ENCODE peak calls at places on chromosomes 1 and 21, in five cellular contexts. Y is SK-N-SH, P is Karpas-422, C is GM23248, O is PC-3. M is an unnamed sample. For H3K9me2, the result is how much of the 10 kb centered on the place peaks cover.

GRCh38 chr1:37107153-37107552 is 72.8 kb upstream of the GRIK3 start:
- DNase-seq in Y (no peak), P (no peak), C (no peak), O (no peak), M (no peak)

GRCh38 chr1:214850432-214851010 is 232.0 kb upstream of the KCNK2 start:
- DNase-seq in Y (no peak), P (no peak), C (no peak), O (peak), M (no peak)

GRCh38 chr21:43930848-43931384 is 65.9 kb downstream of the AGPAT3 start:
- DNase-seq in Y (no peak), P (no peak), C (no peak), O (no peak), M (no peak)

GRCh38 chr1:211017066-211017691 is 116.8 kb downstream of the KCNH1 start:
- DNase-seq in Y (no peak), P (no peak), C (no peak), O (no peak), M (peak)

GRCh38 chr1:4510276-4510691 is 144.1 kb upstream of the AJAP1 start:
- DNase-seq in Y (no peak), P (no peak), C (no peak), O (no peak), M (no peak)

GRCh38 chr1:94986783-94987182 is 59.9 kb upstream of the CNN3 start:
- DNase-seq in Y (no peak), P (no peak), C (peak), O (peak), M (no peak)

GRCh38 chr1:99599678-99600175 is 46.2 kb upstream of the PALMD start:
- DNase-seq in Y (no peak), P (no peak), C (peak), O (peak), M (peak)

GRCh38 chr1:235843458-235843857 is 23.2 kb downstream of the LYST start:
- DNase-seq in Y (peak), P (peak), C (peak), O (peak), M (peak)

GRCh38 chr1:3551711-3552110 is 59.6 kb downstream of the MEGF6 start:
- DNase-seq in Y (no peak), P (peak), C (no peak), O (no peak), M (no peak)

GRCh38 chr1:36182734-36183133 is 26.8 kb downstream of the MAP7D1 start:
- DNase-seq in Y (no peak), P (no peak), C (no peak), O (no peak), M (no peak)

GRCh38 chr1:211632808-211633522 is 42.5 kb downstream of the NEK2 start:
- DNase-seq in Y (no peak), P (no peak), C (peak), O (peak), M (no peak)

GRCh38 chr1:63124666-63125191 is 197.6 kb upstream of the FOXD3 start:
- DNase-seq in Y (no peak), P (no peak), C (peak), O (peak), M (no peak)

GRCh38 chr1:162552684-162553252 is 8.8 kb upstream of the UAP1 start:
- DNase-seq in Y (no peak), P (no peak), C (no peak), O (peak), M (no peak)

GRCh38 chr1:205748398-205749093 is 1.4 kb downstream of the NUCKS1 start:
- DNase-seq in Y (peak), P (peak), C (peak), O (peak), M (peak)

GRCh38 chr1:59142663-59143487 is 154.0 kb upstream of the FGGY start:
- DNase-seq in Y (no peak), P (no peak), C (peak), O (peak), M (peak)

GRCh38 chr1:204191481-204191880 is 4.8 kb downstream of the KISS1 start:
- DNase-seq in Y (no peak), P (no peak), C (no peak), O (no peak), M (no peak)

GRCh38 chr21:39938086-39938611 is 70.9 kb downstream of the PCP4 start:
- DNase-seq in Y (no peak), P (no peak), C (no peak), O (no peak), M (no peak)

GRCh38 chr1:168628807-168629206 is 52.4 kb downstream of the XCL1 start:
- DNase-seq in Y (no peak), P (no peak), C (peak), O (peak), M (no peak)

GRCh38 chr21:15415541-15416261 is 314.1 kb upstream of the USP25 start:
- DNase-seq in Y (no peak), P (no peak), C (peak), O (no peak), M (no peak)

GRCh38 chr1:38213720-38214367 is 167.3 kb upstream of the POU3F1 start:
- DNase-seq in Y (peak), P (no peak), C (no peak), O (no peak), M (no peak)

GRCh38 chr1:1616838-1617237 is 1.5 kb downstream of the MIB2 start:
- DNase-seq in Y (no peak), P (no peak), C (no peak), O (no peak), M (no peak)

GRCh38 chr1:23483327-23484252 is at the start of gene ASAP3:
- DNase-seq in Y (peak), P (no peak), C (peak), O (peak), M (peak)

GRCh38 chr1:30087465-30087864 is 635.9 kb downstream of the MATN1 start:
- DNase-seq in Y (peak), P (peak), C (peak), O (peak), M (no peak)

GRCh38 chr1:30325085-30325935 is 398.1 kb downstream of the MATN1 start:
- DNase-seq in Y (no peak), P (no peak), C (no peak), O (no peak), M (no peak)

GRCh38 chr1:22747021-22747734 is 36.5 kb downstream of the EPHB2 start:
- DNase-seq in Y (no peak), P (no peak), C (peak), O (peak), M (no peak)

GRCh38 chr1:110783292-110783918 is 89.5 kb upstream of the CD53 start:
- DNase-seq in Y (peak), P (peak), C (peak), O (peak), M (peak)

GRCh38 chr1:231274119-231274825 is 33.3 kb downstream of the GNPAT start:
- DNase-seq in Y (no peak), P (no peak), C (no peak), O (no peak), M (no peak)

GRCh38 chr21:42665026-42665425 is 11.6 kb downstream of the PDE9A start:
- DNase-seq in Y (no peak), P (no peak), C (no peak), O (peak), M (no peak)

GRCh38 chr1:177164380-177165068 is at the start of gene ASTN1:
- DNase-seq in Y (peak), P (no peak), C (peak), O (no peak), M (no peak)

GRCh38 chr1:91680556-91680955 is 179.9 kb downstream of the CDC7 start:
- DNase-seq in Y (no peak), P (no peak), C (no peak), O (no peak), M (no peak)

GRCh38 chr1:211247921-211248320 is 11.2 kb upstream of the RCOR3 start:
- DNase-seq in Y (peak), P (no peak), C (no peak), O (no peak), M (peak)

GRCh38 chr1:203405703-203406430 is 54.9 kb upstream of the FMOD start:
- DNase-seq in Y (no peak), P (peak), C (peak), O (no peak), M (no peak)

GRCh38 chr1:1033009-1033587 is 13.2 kb downstream of the AGRN start:
- DNase-seq in Y (peak), P (peak), C (peak), O (no peak), M (peak)

GRCh38 chr21:45629046-45629981 is 14.2 kb upstream of the PCBP3 start:
- DNase-seq in Y (no peak), P (no peak), C (no peak), O (no peak), M (no peak)

GRCh38 chr1:197775282-197776262 is at the start of gene DENND1B:
- DNase-seq in Y (peak), P (peak), C (peak), O (peak), M (peak)

GRCh38 chr1:109821221-109821669 is 57.5 kb upstream of the EPS8L3 start:
- DNase-seq in Y (no peak), P (no peak), C (peak), O (peak), M (peak)

GRCh38 chr1:159175571-159175970 is 4.2 kb downstream of the CADM3 start:
- DNase-seq in Y (no peak), P (no peak), C (no peak), O (no peak), M (no peak)

GRCh38 chr1:152539901-152540300 is 25.6 kb downstream of the CRCT1 start:
- DNase-seq in Y (no peak), P (no peak), C (no peak), O (no peak), M (no peak)
- H3K9me2 ChIP-seq in Y (under half), P (under half), C (under half), O (under half), M (under half)

DNA sequence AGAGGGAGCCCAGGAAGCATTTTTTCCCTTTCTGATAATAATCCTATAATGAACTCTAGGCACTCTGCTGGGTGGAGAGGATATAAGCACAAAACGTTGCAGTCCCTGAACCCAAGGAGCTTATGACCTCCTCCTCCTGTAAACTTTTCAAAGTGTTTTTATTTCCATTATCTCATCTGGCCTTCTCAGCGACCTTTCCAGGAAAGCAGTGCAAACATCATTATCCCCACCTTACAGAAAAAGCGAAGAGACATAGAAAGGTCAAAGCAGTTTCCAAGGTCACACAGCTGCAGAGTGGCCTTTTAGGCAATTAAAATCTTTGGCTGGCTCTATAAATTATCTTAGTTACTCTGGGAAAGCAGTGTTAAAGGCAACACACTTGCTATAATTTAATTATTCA is 63.8 kb downstream of the OLFML3 start:
- DNase-seq in Y (no peak), P (no peak), C (no peak), O (no peak), M (no peak)
- H3K9me2 ChIP-seq in Y (under half), P (under half), C (under half), O (under half), M (under half)

DNA sequence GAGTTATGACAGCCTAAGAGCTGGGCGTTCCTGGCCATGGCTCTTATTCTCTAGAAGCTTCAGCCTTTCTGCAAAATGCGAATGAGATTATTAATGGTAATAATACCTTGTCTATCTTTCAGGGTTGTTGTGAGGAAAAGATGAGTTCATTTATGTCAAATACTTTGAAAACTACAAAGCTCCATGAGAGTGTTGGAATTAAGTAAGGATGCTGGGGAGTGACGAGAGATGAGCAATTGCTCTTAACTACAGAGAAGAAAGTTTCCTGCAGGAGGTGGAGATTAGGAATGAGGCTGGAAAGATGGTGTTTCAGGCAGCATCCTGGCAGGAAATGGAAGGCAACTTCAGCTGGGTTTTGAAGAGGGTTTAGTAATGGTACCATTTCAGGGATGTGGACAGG is 124.2 kb downstream of the CACNA1E start:
- DNase-seq in Y (no peak), P (no peak), C (no peak), O (no peak), M (no peak)
- H3K9me2 ChIP-seq in Y (under half), P (under half), C (under half), O (under half), M (under half)

DNA sequence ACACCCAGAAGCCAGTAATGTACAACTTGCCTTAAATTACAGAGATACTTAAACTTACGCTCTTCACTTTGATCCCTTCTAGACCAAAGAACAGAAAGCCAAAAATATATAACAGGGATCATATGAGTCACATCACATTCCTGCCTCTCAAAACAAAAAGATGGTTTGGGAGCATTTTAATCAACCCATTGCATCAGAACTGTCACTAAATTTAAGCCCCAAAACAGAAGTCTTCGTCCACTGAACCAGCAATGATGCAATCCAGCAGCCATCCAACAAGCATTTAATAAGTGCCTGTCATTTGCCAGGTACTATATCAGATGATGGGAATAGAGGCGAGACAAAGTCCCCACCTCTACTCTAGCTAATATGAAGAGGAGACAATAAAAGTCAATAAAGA is 42.7 kb upstream of the GLIS1 start:
- DNase-seq in Y (no peak), P (no peak), C (peak), O (no peak), M (no peak)
- H3K9me2 ChIP-seq in Y (under half), P (under half), C (under half), O (under half), M (under half)

GRCh38 chr1:64754166-64754565 is 9.3 kb downstream of the RAVER2 start:
- DNase-seq in Y (no peak), P (no peak), C (no peak), O (no peak), M (no peak)
- H3K9me2 ChIP-seq in Y (under half), P (under half), C (under half), O (under half), M (under half)

M was measured in hepatocyte.